ENCODE peak calls at places on chromosomes 5 and 9, in ten cellular contexts. J is thyroid gland; G is activated naive CD4-positive, alpha-beta T cell; V is stimulated activated CD4-positive, alpha-beta T cell treated with anti-CD3 and anti-CD28 coated beads, Interleukin-1b, Interleukin-23, amount 100 ng/mL, for 1 hour; I is astrocyte of the spinal cord; K is Calu3; Z is foreskin keratinocyte; E is H4; P is right atrium auricular region; C is stimulated activated CD8-positive, alpha-beta memory T cell treated with anti-CD3 and anti-CD28 coated beads, Interleukin-4, amount 100 ng/mL, for 1 hour. R is an unnamed sample.

GRCh38 chr5:149381986-149382338 is 2.9 kb upstream of the IL17B start:
- DNase-seq in J (peak; percentile 51), G (peak; percentile 55), V (peak; percentile 37), I (peak; percentile 58), K (peak; percentile 88), Z (no peak), E (peak; percentile 61), P (peak; percentile 86), C (peak; percentile 62), R (peak; percentile 31)

GRCh38 chr9:94918038-94918753 is 191.7 kb downstream of the AOPEP start:
- DNase-seq in J (no peak), G (no peak), V (no peak), I (no peak), K (no peak), Z (no peak), E (peak; percentile 2), P (peak; percentile 44), C (no peak), R (no peak)

GRCh38 chr9:26656003-26656940 is 236.3 kb downstream of the CAAP1 start:
- DNase-seq in J (peak; percentile 53), G (no peak), V (no peak), I (peak; percentile 12), K (peak; percentile 19), Z (peak; percentile 28), E (peak; percentile 16), P (no peak), C (no peak), R (no peak)

GRCh38 chr5:114055318-114055788 is 306.5 kb upstream of the KCNN2 start:
- DNase-seq in J (peak; percentile 45), G (no peak), V (no peak), I (peak; percentile 61), K (no peak), Z (no peak), E (peak; percentile 44), P (no peak), C (no peak), R (peak; percentile 26)

GRCh38 chr9:117403403-117403811 is 11.4 kb downstream of the ASTN2 start:
- DNase-seq in J (no peak), G (no peak), V (no peak), I (no peak), K (no peak), Z (no peak), E (no peak), P (no peak), C (no peak), R (no peak)

GRCh38 chr5:143142596-143143435 is 260.7 kb downstream of the NR3C1 start:
- DNase-seq in J (no peak), G (no peak), V (no peak), I (peak; percentile 29), K (no peak), Z (peak; percentile 90), E (no peak), P (peak; percentile 80), C (no peak), R (no peak)

GRCh38 chr9:124505901-124506346 is 1.3 kb downstream of the NR5A1 start:
- DNase-seq in J (no peak), G (no peak), V (no peak), I (no peak), K (no peak), Z (no peak), E (no peak), P (no peak), C (no peak), R (no peak)

GRCh38 chr9:20624201-20625002 is 2.1 kb upstream of the MLLT3 start:
- DNase-seq in J (peak; percentile 66), G (no peak), V (no peak), I (peak; percentile 81), K (peak; percentile 42), Z (peak; percentile 67), E (peak; percentile 59), P (peak; percentile 73), C (no peak), R (peak; percentile 68)

GRCh38 chr5:163451489-163451888 is 8.4 kb downstream of the NUDCD2 start:
- DNase-seq in J (no peak), G (no peak), V (no peak), I (no peak), K (no peak), Z (no peak), E (no peak), P (no peak), C (no peak), R (no peak)

GRCh38 chr5:66517361-66517760 is 78.8 kb upstream of the MAST4 start:
- DNase-seq in J (no peak), G (no peak), V (no peak), I (no peak), K (no peak), Z (no peak), E (no peak), P (no peak), C (no peak), R (no peak)

GRCh38 chr5:179405426-179406030 is 60.3 kb upstream of the ADAMTS2 start:
- DNase-seq in J (no peak), G (no peak), V (no peak), I (no peak), K (no peak), Z (no peak), E (no peak), P (no peak), C (no peak), R (no peak)

GRCh38 chr5:113054899-113055298 is 78.3 kb downstream of the DCP2 start:
- DNase-seq in J (no peak), G (no peak), V (no peak), I (no peak), K (no peak), Z (no peak), E (no peak), P (no peak), C (no peak), R (no peak)

GRCh38 chr9:112061152-112061740 is 113.9 kb downstream of the SUSD1 start:
- DNase-seq in J (peak; percentile 20), G (no peak), V (no peak), I (peak; percentile 98), K (peak; percentile 61), Z (peak; percentile 98), E (peak; percentile 98), P (peak; percentile 80), C (no peak), R (peak; percentile 95)

GRCh38 chr9:132167192-132167591 is 5.3 kb downstream of the NTNG2 start:
- DNase-seq in J (no peak), G (no peak), V (no peak), I (no peak), K (no peak), Z (peak; percentile 4), E (no peak), P (no peak), C (no peak), R (no peak)

GRCh38 chr9:109254317-109254716 is 66.5 kb downstream of the EPB41L4B start:
- DNase-seq in J (no peak), G (no peak), V (no peak), I (peak; percentile 52), K (no peak), Z (no peak), E (no peak), P (no peak), C (no peak), R (no peak)

GRCh38 chr5:84228266-84228665 is 156.4 kb downstream of the EDIL3 start:
- DNase-seq in J (no peak), G (no peak), V (no peak), I (no peak), K (no peak), Z (no peak), E (no peak), P (no peak), C (no peak), R (no peak)

GRCh38 chr9:76730795-76731194 is 33.4 kb upstream of the PCA3 start:
- DNase-seq in J (no peak), G (no peak), V (no peak), I (no peak), K (no peak), Z (no peak), E (no peak), P (no peak), C (no peak), R (no peak)

GRCh38 chr9:109542922-109543321 is 44.8 kb upstream of the PTPN3 start:
- DNase-seq in J (no peak), G (no peak), V (no peak), I (no peak), K (no peak), Z (no peak), E (no peak), P (no peak), C (no peak), R (no peak)

GRCh38 chr9:133160742-133161541 is 2.8 kb downstream of the GBGT1 start:
- DNase-seq in J (peak; percentile 72), G (no peak), V (no peak), I (peak; percentile 57), K (peak; percentile 48), Z (peak; percentile 49), E (peak; percentile 85), P (peak; percentile 86), C (no peak), R (no peak)

GRCh38 chr5:136677219-136677618 is 311.9 kb upstream of the TRPC7 start:
- DNase-seq in J (no peak), G (no peak), V (no peak), I (no peak), K (no peak), Z (no peak), E (no peak), P (no peak), C (no peak), R (no peak)

GRCh38 chr5:109880907-109881685 is 191.4 kb downstream of the MAN2A1 start:
- DNase-seq in J (no peak), G (no peak), V (no peak), I (peak; percentile 64), K (no peak), Z (no peak), E (peak; percentile 23), P (no peak), C (no peak), R (no peak)

GRCh38 chr9:36445800-36446361 is 45.8 kb upstream of the RNF38 start:
- DNase-seq in J (peak; percentile 27), G (no peak), V (no peak), I (no peak), K (no peak), Z (no peak), E (no peak), P (no peak), C (no peak), R (no peak)

GRCh38 chr9:27353405-27354229 is 56.7 kb upstream of the EQTN start:
- DNase-seq in J (no peak), G (no peak), V (no peak), I (no peak), K (no peak), Z (no peak), E (no peak), P (no peak), C (no peak), R (no peak)

GRCh38 chr5:71960196-71960595 is 147.1 kb upstream of the MAP1B start:
- DNase-seq in J (no peak), G (no peak), V (no peak), I (no peak), K (no peak), Z (no peak), E (no peak), P (no peak), C (no peak), R (no peak)

GRCh38 chr9:105968811-105969466 is 274.6 kb downstream of the TMEM38B start:
- DNase-seq in J (no peak), G (no peak), V (no peak), I (no peak), K (no peak), Z (no peak), E (no peak), P (no peak), C (no peak), R (no peak)

GRCh38 chr5:80411589-80412219 is 3.8 kb downstream of the ZFYVE16 start:
- DNase-seq in J (no peak), G (no peak), V (no peak), I (no peak), K (no peak), Z (no peak), E (no peak), P (no peak), C (no peak), R (no peak)

GRCh38 chr9:30160570-30160969 is 2223.9 kb upstream of the ACO1 start:
- DNase-seq in J (no peak), G (no peak), V (no peak), I (no peak), K (no peak), Z (no peak), E (no peak), P (no peak), C (no peak), R (no peak)

GRCh38 chr5:176440932-176441706 is 7.1 kb upstream of the FAF2 start:
- DNase-seq in J (no peak), G (no peak), V (no peak), I (no peak), K (no peak), Z (no peak), E (no peak), P (no peak), C (no peak), R (no peak)